ENCODE peak calls at places on chromosome 7, in four cellular contexts. X, L, W and R are unnamed samples.

GRCh38 chr7:26667514-26668133 is 196.8 kb downstream of the SKAP2 start:
- DNase-seq in X (peak), L (peak), W (peak), R (peak)

GRCh38 chr7:92717982-92718716 is 118.2 kb downstream of the CDK6 start:
- DNase-seq in X (peak), W (peak), L (peak), R (peak)

GRCh38 chr7:5661941-5662340 is 119.5 kb downstream of the RNF216 start:
- DNase-seq in X (no peak), L (no peak), W (no peak), R (no peak)

GRCh38 chr7:131145026-131145425 is 182.7 kb upstream of the MKLN1 start:
- DNase-seq in L (peak), X (no peak), W (no peak), R (peak)

GRCh38 chr7:92880212-92881090 is 44.1 kb upstream of the CDK6 start:
- DNase-seq in L (peak), X (no peak), W (peak), R (no peak)

GRCh38 chr7:120926943-120927346 is 23.6 kb upstream of the ING3 start:
- DNase-seq in W (no peak), L (no peak), X (no peak), R (no peak)

GRCh38 chr7:156585025-156585648 is 55.4 kb upstream of the RNF32 start:
- DNase-seq in L (no peak), X (no peak), W (no peak), R (no peak)

GRCh38 chr7:48411619-48412018 is 240.4 kb downstream of the ABCA13 start:
- DNase-seq in W (no peak), L (peak), X (no peak), R (no peak)

GRCh38 chr7:17830206-17830605 is 110.1 kb downstream of the SNX13 start:
- DNase-seq in W (peak), L (no peak), X (no peak), R (peak)

GRCh38 chr7:114412548-114412947 is 2.1 kb upstream of the FOXP2 start:
- DNase-seq in L (no peak), X (no peak), W (no peak), R (no peak)

GRCh38 chr7:84712326-84712725 is 474.5 kb downstream of the SEMA3D start:
- DNase-seq in L (no peak), W (peak), X (no peak), R (no peak)

GRCh38 chr7:94418851-94419250 is 24.2 kb downstream of the COL1A2 start:
- DNase-seq in L (no peak), X (no peak), W (no peak), R (no peak)

GRCh38 chr7:155162422-155162821 is 92.3 kb downstream of the HTR5A start:
- DNase-seq in X (no peak), L (no peak), W (no peak), R (no peak)

GRCh38 chr7:111710839-111711380 is 148.6 kb upstream of the IMMP2L start:
- DNase-seq in W (no peak), X (no peak), L (no peak), R (no peak)

GRCh38 chr7:1935176-1936005 is 265.3 kb downstream of the ELFN1 start:
- DNase-seq in W (no peak), X (no peak), L (no peak), R (no peak)

GRCh38 chr7:49279886-49280285 is 355.5 kb downstream of the CDC14C start:
- DNase-seq in X (no peak), W (no peak), L (no peak), R (no peak)

GRCh38 chr7:24133691-24134090 is 150.3 kb upstream of the NPY start:
- DNase-seq in X (no peak), W (no peak), L (no peak), R (no peak)

GRCh38 chr7:21543528-21544302 is 876 bp downstream of the DNAH11 start:
- DNase-seq in L (no peak), W (no peak), X (no peak), R (peak)

GRCh38 chr7:129569811-129570215 is 41.7 kb upstream of the NRF1 start:
- DNase-seq in L (peak), X (no peak), W (peak), R (peak)

GRCh38 chr7:20778063-20778721 is 8.5 kb downstream of the SP8 start:
- DNase-seq in X (no peak), L (no peak), W (peak), R (peak)

GRCh38 chr7:17299477-17299991 is 1.1 kb downstream of the AHR start:
- DNase-seq in X (peak), W (peak), L (no peak), R (peak)

GRCh38 chr7:81280531-81280930 is 361.7 kb upstream of the SEMA3C start:
- DNase-seq in L (no peak), W (no peak), X (no peak), R (no peak)

GRCh38 chr7:78039791-78040776 is 241.5 kb downstream of the PHTF2 start:
- DNase-seq in X (peak), W (peak), L (no peak), R (no peak)

GRCh38 chr7:96827701-96828100 is 118.1 kb upstream of the SEM1 start:
- DNase-seq in X (no peak), W (no peak), L (no peak), R (no peak)

GRCh38 chr7:84746347-84746746 is 440.5 kb downstream of the SEMA3D start:
- DNase-seq in X (no peak), W (no peak), L (no peak), R (peak)